ENCODE peak calls at places on chromosomes 7 and 10, in eight cellular contexts. One of them, this sample, is unnamed.

GRCh38 chr10:87860156-87860795 is 3.1 kb downstream of the KLLN start:
- DNase-seq in mesothelial cell of epicardium: no peak
- DNase-seq in left colon: no peak
- DNase-seq in cardiac fibroblast: peak; percentile 68
- DNase-seq in C1 segment of cervical spinal cord: no peak
- DNase-seq in HFF-Myc: peak; percentile 66
- DNase-seq in left cardiac atrium: no peak
- DNase-seq in B cell: peak; percentile 58
- DNase-seq in this sample: peak; percentile 20

GRCh38 chr7:115015619-115016018 is 93.7 kb downstream of the MDFIC start:
- DNase-seq in C1 segment of cervical spinal cord: no peak
- DNase-seq in B cell: no peak
- DNase-seq in cardiac fibroblast: peak; percentile 75
- DNase-seq in left colon: no peak
- DNase-seq in left cardiac atrium: no peak
- DNase-seq in mesothelial cell of epicardium: no peak
- DNase-seq in HFF-Myc: peak; percentile 39
- DNase-seq in this sample: no peak

GRCh38 chr10:43700306-43700705 is 51.6 kb upstream of the ZNF32 start:
- DNase-seq in C1 segment of cervical spinal cord: no peak
- DNase-seq in left colon: no peak
- DNase-seq in left cardiac atrium: no peak
- DNase-seq in cardiac fibroblast: peak; percentile 42
- DNase-seq in HFF-Myc: no peak
- DNase-seq in B cell: no peak
- DNase-seq in mesothelial cell of epicardium: no peak
- DNase-seq in this sample: no peak

GRCh38 chr10:102342958-102343357 is 52.5 kb upstream of the NFKB2 start:
- DNase-seq in C1 segment of cervical spinal cord: no peak
- DNase-seq in HFF-Myc: no peak
- DNase-seq in mesothelial cell of epicardium: no peak
- DNase-seq in left cardiac atrium: no peak
- DNase-seq in cardiac fibroblast: peak; percentile 73
- DNase-seq in B cell: no peak
- DNase-seq in left colon: no peak
- DNase-seq in this sample: no peak

GRCh38 chr7:156128496-156128895 is 316.2 kb upstream of the SHH start:
- DNase-seq in B cell: no peak
- DNase-seq in cardiac fibroblast: no peak
- DNase-seq in C1 segment of cervical spinal cord: no peak
- DNase-seq in left colon: no peak
- DNase-seq in HFF-Myc: no peak
- DNase-seq in left cardiac atrium: no peak
- DNase-seq in mesothelial cell of epicardium: no peak
- DNase-seq in this sample: no peak

GRCh38 chr10:43225787-43226153 is 41.1 kb downstream of the RASGEF1A start:
- DNase-seq in cardiac fibroblast: no peak
- DNase-seq in C1 segment of cervical spinal cord: no peak
- DNase-seq in left cardiac atrium: peak; percentile 16
- DNase-seq in HFF-Myc: no peak
- DNase-seq in mesothelial cell of epicardium: peak; percentile 33
- DNase-seq in left colon: peak; percentile 16
- DNase-seq in B cell: no peak
- DNase-seq in this sample: peak; percentile 6

GRCh38 chr7:29139191-29139590 is 7.1 kb downstream of the CPVL start:
- DNase-seq in mesothelial cell of epicardium: no peak
- DNase-seq in left cardiac atrium: no peak
- DNase-seq in HFF-Myc: no peak
- DNase-seq in C1 segment of cervical spinal cord: no peak
- DNase-seq in B cell: no peak
- DNase-seq in cardiac fibroblast: no peak
- DNase-seq in left colon: no peak
- DNase-seq in this sample: no peak

GRCh38 chr7:19522486-19522885 is 186.4 kb downstream of the POLR1F start:
- DNase-seq in HFF-Myc: no peak
- DNase-seq in mesothelial cell of epicardium: no peak
- DNase-seq in B cell: no peak
- DNase-seq in left colon: no peak
- DNase-seq in cardiac fibroblast: peak; percentile 51
- DNase-seq in left cardiac atrium: no peak
- DNase-seq in C1 segment of cervical spinal cord: no peak
- DNase-seq in this sample: no peak

GRCh38 chr7:129184979-129185670 is 3.3 kb upstream of the SMO start:
- DNase-seq in mesothelial cell of epicardium: no peak
- DNase-seq in cardiac fibroblast: no peak
- DNase-seq in B cell: peak; percentile 3
- DNase-seq in C1 segment of cervical spinal cord: no peak
- DNase-seq in left colon: no peak
- DNase-seq in HFF-Myc: no peak
- DNase-seq in left cardiac atrium: no peak
- DNase-seq in this sample: no peak

GRCh38 chr7:33862946-33863814 is 42.2 kb upstream of the BMPER start:
- DNase-seq in left cardiac atrium: peak; percentile 43
- DNase-seq in left colon: no peak
- DNase-seq in B cell: no peak
- DNase-seq in HFF-Myc: no peak
- DNase-seq in cardiac fibroblast: peak; percentile 70
- DNase-seq in C1 segment of cervical spinal cord: no peak
- DNase-seq in mesothelial cell of epicardium: no peak
- DNase-seq in this sample: no peak

GRCh38 chr10:59181668-59182067 is 5.2 kb downstream of the PHYHIPL start:
- DNase-seq in left colon: no peak
- DNase-seq in mesothelial cell of epicardium: no peak
- DNase-seq in HFF-Myc: peak; percentile 65
- DNase-seq in B cell: no peak
- DNase-seq in left cardiac atrium: no peak
- DNase-seq in C1 segment of cervical spinal cord: no peak
- DNase-seq in cardiac fibroblast: peak; percentile 76
- DNase-seq in this sample: peak; percentile 47

GRCh38 chr10:125208854-125209545 is 48.6 kb upstream of the CTBP2 start:
- DNase-seq in left cardiac atrium: no peak
- DNase-seq in HFF-Myc: no peak
- DNase-seq in mesothelial cell of epicardium: no peak
- DNase-seq in B cell: no peak
- DNase-seq in left colon: no peak
- DNase-seq in C1 segment of cervical spinal cord: no peak
- DNase-seq in cardiac fibroblast: no peak
- DNase-seq in this sample: no peak

GRCh38 chr10:113094114-113094486 is 144.1 kb downstream of the TCF7L2 start:
- DNase-seq in B cell: no peak
- DNase-seq in cardiac fibroblast: peak; percentile 39
- DNase-seq in left cardiac atrium: no peak
- DNase-seq in left colon: no peak
- DNase-seq in HFF-Myc: no peak
- DNase-seq in mesothelial cell of epicardium: no peak
- DNase-seq in C1 segment of cervical spinal cord: no peak
- DNase-seq in this sample: no peak

GRCh38 chr7:24075426-24075810 is 208.6 kb upstream of the NPY start:
- DNase-seq in C1 segment of cervical spinal cord: no peak
- DNase-seq in HFF-Myc: no peak
- DNase-seq in cardiac fibroblast: no peak
- DNase-seq in B cell: no peak
- DNase-seq in left cardiac atrium: no peak
- DNase-seq in left colon: no peak
- DNase-seq in mesothelial cell of epicardium: no peak
- DNase-seq in this sample: no peak

GRCh38 chr10:11425288-11425595 is 186.2 kb downstream of the USP6NL start:
- DNase-seq in left cardiac atrium: no peak
- DNase-seq in HFF-Myc: no peak
- DNase-seq in left colon: no peak
- DNase-seq in cardiac fibroblast: no peak
- DNase-seq in mesothelial cell of epicardium: no peak
- DNase-seq in C1 segment of cervical spinal cord: no peak
- DNase-seq in B cell: no peak
- DNase-seq in this sample: no peak

GRCh38 chr10:17005621-17006566 is 123.7 kb downstream of the CUBN start:
- DNase-seq in C1 segment of cervical spinal cord: no peak
- DNase-seq in B cell: no peak
- DNase-seq in left cardiac atrium: no peak
- DNase-seq in mesothelial cell of epicardium: no peak
- DNase-seq in cardiac fibroblast: no peak
- DNase-seq in left colon: no peak
- DNase-seq in HFF-Myc: no peak
- DNase-seq in this sample: no peak

GRCh38 chr7:122577449-122578003 is 121.4 kb downstream of the RNF133 start:
- DNase-seq in left colon: no peak
- DNase-seq in B cell: no peak
- DNase-seq in mesothelial cell of epicardium: no peak
- DNase-seq in HFF-Myc: no peak
- DNase-seq in left cardiac atrium: no peak
- DNase-seq in C1 segment of cervical spinal cord: no peak
- DNase-seq in cardiac fibroblast: no peak
- DNase-seq in this sample: no peak

GRCh38 chr10:60732240-60733188 is 45.8 kb upstream of the CDK1 start:
- DNase-seq in B cell: peak; percentile 63
- DNase-seq in C1 segment of cervical spinal cord: no peak
- DNase-seq in left colon: peak; percentile 39
- DNase-seq in left cardiac atrium: peak; percentile 18
- DNase-seq in cardiac fibroblast: no peak
- DNase-seq in mesothelial cell of epicardium: peak; percentile 46
- DNase-seq in HFF-Myc: no peak
- DNase-seq in this sample: no peak

GRCh38 chr7:101644879-101645278 is 15.8 kb upstream of the MYL10 start:
- DNase-seq in mesothelial cell of epicardium: no peak
- DNase-seq in cardiac fibroblast: no peak
- DNase-seq in C1 segment of cervical spinal cord: no peak
- DNase-seq in HFF-Myc: no peak
- DNase-seq in B cell: no peak
- DNase-seq in left cardiac atrium: no peak
- DNase-seq in left colon: no peak
- DNase-seq in this sample: no peak

GRCh38 chr7:155512246-155512887 is 34.0 kb downstream of the CNPY1 start:
- DNase-seq in mesothelial cell of epicardium: no peak
- DNase-seq in cardiac fibroblast: no peak
- DNase-seq in HFF-Myc: no peak
- DNase-seq in left cardiac atrium: no peak
- DNase-seq in left colon: no peak
- DNase-seq in B cell: no peak
- DNase-seq in C1 segment of cervical spinal cord: no peak
- DNase-seq in this sample: no peak

GRCh38 chr10:3825862-3826351 is 40.9 kb upstream of the KLF6 start:
- DNase-seq in cardiac fibroblast: peak; percentile 78
- DNase-seq in HFF-Myc: no peak
- DNase-seq in mesothelial cell of epicardium: no peak
- DNase-seq in C1 segment of cervical spinal cord: no peak
- DNase-seq in left cardiac atrium: peak; percentile 68
- DNase-seq in left colon: no peak
- DNase-seq in B cell: no peak
- DNase-seq in this sample: no peak

GRCh38 chr10:113576853-113577252 is 24.0 kb downstream of the HABP2 start:
- DNase-seq in left cardiac atrium: no peak
- DNase-seq in B cell: no peak
- DNase-seq in cardiac fibroblast: peak; percentile 11
- DNase-seq in C1 segment of cervical spinal cord: no peak
- DNase-seq in mesothelial cell of epicardium: peak; percentile 46
- DNase-seq in left colon: no peak
- DNase-seq in HFF-Myc: no peak
- DNase-seq in this sample: no peak